ENCODE peak calls at places on chromosomes 12 and 14, in six cellular contexts. Z is epithelial cell of esophagus, L is HFFc6, N is progenitor cell of endocrine pancreas, S is fibroblast of pulmonary artery, B is H9. K is an unnamed sample.

GRCh38 chr12:54932691-54933090 is 51.9 kb downstream of the TESPA1 start:
- DNase-seq in Z (peak), L (no peak), N (no peak), S (peak), B (no peak), K (no peak)

GRCh38 chr14:98498019-98498885 is 773.7 kb downstream of the BCL11B start:
- DNase-seq in Z (peak), L (no peak), N (no peak), S (no peak), B (no peak), K (no peak)

GRCh38 chr12:57099062-57099714 is 10.3 kb downstream of the NAB2 start:
- DNase-seq in Z (peak), L (no peak), N (no peak), S (no peak), B (no peak), K (no peak)

GRCh38 chr12:117803013-117803412 is 165.8 kb downstream of the KSR2 start:
- DNase-seq in Z (peak), L (no peak), N (no peak), S (no peak), B (no peak), K (no peak)

GRCh38 chr12:3295648-3296408 is 195.2 kb upstream of the PRMT8 start:
- DNase-seq in Z (no peak), L (peak), N (no peak), S (peak), B (no peak), K (no peak)

GRCh38 chr12:81329088-81329487 is 251.2 kb downstream of the ACSS3 start:
- DNase-seq in Z (peak), L (no peak), N (no peak), S (peak), B (peak), K (no peak)

GRCh38 chr14:70822706-70823185 is 13.4 kb upstream of the MAP3K9 start:
- DNase-seq in Z (peak), L (no peak), N (peak), S (peak), B (peak), K (no peak)

GRCh38 chr12:22640851-22641250 is 15.9 kb downstream of the ETNK1 start:
- DNase-seq in Z (no peak), L (no peak), N (no peak), S (no peak), B (no peak), K (no peak)

GRCh38 chr12:67648306-67649164 is at the start of gene DYRK2:
- DNase-seq in Z (peak), L (peak), N (peak), S (peak), B (peak), K (peak)

GRCh38 chr14:100279133-100279532 is 27.1 kb downstream of the SLC25A29 start:
- DNase-seq in Z (no peak), L (no peak), N (no peak), S (no peak), B (no peak), K (no peak)

GRCh38 chr14:100279563-100279962 is 26.7 kb downstream of the SLC25A29 start:
- DNase-seq in Z (no peak), L (no peak), N (no peak), S (no peak), B (no peak), K (no peak)

GRCh38 chr14:100281286-100282082 is 24.8 kb downstream of the SLC25A29 start:
- DNase-seq in Z (peak), L (no peak), N (no peak), S (no peak), B (peak), K (no peak)

GRCh38 chr14:100282083-100282350 is 24.2 kb downstream of the SLC25A29 start:
- DNase-seq in Z (no peak), L (no peak), N (no peak), S (no peak), B (no peak), K (no peak)

GRCh38 chr14:100278702-100279101 is 27.5 kb downstream of the SLC25A29 start:
- DNase-seq in Z (peak), L (peak), N (no peak), S (peak), B (no peak), K (no peak)
- TF ChIP-seq CTCF in Z (no peak), L (peak), N (no peak), S (peak), B (no peak), K (no peak)

GRCh38 chr12:11397366-11397765 is 2.0 kb upstream of the PRB2 start:
- DNase-seq in Z (peak), L (no peak), N (no peak), S (no peak), B (no peak), K (no peak)
- TF ChIP-seq CTCF in Z (no peak), L (no peak), N (no peak), S (no peak), B (no peak), K (no peak)

DNA sequence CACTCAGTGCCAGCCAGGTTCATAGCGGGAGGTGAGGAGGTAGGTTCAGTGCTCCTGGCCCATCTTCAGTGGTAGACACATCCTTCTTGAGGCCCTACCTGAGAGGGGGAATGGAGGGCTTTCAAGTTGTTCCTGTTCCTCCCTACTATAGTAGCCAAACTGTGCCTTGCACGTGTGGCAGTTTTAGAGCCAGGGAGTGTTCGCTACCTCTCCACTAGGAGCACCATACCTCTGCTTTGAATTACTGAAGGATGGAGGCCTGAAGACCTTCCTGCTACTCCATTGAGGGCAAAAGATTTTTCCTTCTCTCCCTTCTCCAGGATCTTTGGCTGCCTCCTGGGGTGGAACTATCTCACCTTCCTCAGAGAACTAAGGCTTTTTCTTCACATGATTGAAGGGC is 5.9 kb upstream of the ALG10 start:
- DNase-seq in Z (no peak), L (no peak), N (no peak), S (no peak), B (peak), K (no peak)
- TF ChIP-seq CTCF in Z (no peak), L (no peak), N (peak), S (no peak), B (peak), K (no peak)

GRCh38 chr12:131959641-131960589 is 10.2 kb downstream of the EP400 start:
- DNase-seq in Z (no peak), L (no peak), N (no peak), S (no peak), B (no peak), K (no peak)
- TF ChIP-seq CTCF in Z (no peak), L (no peak), N (no peak), S (no peak), B (no peak), K (no peak)

GRCh38 chr12:111405856-111406473 is at the start of gene SH2B3:
- DNase-seq in Z (peak), L (peak), N (no peak), S (no peak), B (no peak), K (no peak)

GRCh38 chr12:111406474-111407370 is 999 bp downstream of the SH2B3 start:
- DNase-seq in Z (no peak), L (no peak), N (no peak), S (no peak), B (no peak), K (no peak)

GRCh38 chr12:111407371-111408115 is 1.8 kb downstream of the SH2B3 start:
- DNase-seq in Z (no peak), L (no peak), N (no peak), S (no peak), B (no peak), K (no peak)

GRCh38 chr12:111404362-111405148 is 1.2 kb upstream of the SH2B3 start:
- DNase-seq in Z (no peak), L (no peak), N (no peak), S (peak), B (peak), K (no peak)

GRCh38 chr12:111405149-111405855 is 421 bp upstream of the SH2B3 start:
- DNase-seq in Z (peak), L (peak), N (peak), S (peak), B (peak), K (peak)
- TF ChIP-seq CTCF in Z (peak), L (peak), N (peak), S (peak), B (peak), K (no peak)

DNA sequence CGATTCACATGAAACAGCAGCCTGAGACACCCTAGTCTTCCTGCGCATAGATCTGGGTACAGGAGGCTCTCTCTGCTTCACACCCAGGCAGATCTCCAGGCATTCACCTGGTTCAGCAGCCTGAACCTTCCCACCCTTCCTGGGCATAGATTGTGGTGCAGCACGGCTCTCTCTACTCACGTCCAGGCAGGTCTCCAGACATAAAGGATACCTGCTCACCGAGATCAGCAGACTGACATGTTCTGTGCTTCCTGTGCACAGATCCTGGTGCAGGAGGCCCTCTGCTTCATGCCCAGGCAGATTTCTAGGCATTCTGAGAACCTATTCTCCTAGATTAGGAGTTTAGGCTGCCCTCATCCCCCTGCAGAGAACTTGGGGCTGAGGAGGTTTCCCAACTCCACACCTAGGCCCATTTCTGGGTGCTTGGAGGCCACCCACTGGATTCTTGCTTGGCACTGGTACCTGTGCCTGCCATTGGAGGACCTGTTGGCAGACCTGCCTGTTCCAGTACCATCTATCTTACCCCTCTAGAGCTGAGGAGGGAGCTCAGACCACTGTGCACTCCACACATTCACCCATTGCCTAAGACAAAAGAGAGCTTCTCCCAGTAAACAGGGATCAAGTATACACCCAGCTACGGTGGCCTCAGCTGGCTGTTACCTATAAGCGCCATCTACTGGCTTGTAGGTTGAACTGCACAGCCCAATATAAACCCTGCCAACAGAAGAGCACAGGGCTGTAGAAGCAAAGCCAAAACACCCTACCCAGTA is 28.0 kb upstream of the GARIN6 start:
- DNase-seq in Z (peak), L (no peak), N (no peak), S (peak), B (peak), K (no peak)
- TF ChIP-seq CTCF in Z (peak), L (peak), N (peak), S (peak), B (peak), K (no peak)

DNA sequence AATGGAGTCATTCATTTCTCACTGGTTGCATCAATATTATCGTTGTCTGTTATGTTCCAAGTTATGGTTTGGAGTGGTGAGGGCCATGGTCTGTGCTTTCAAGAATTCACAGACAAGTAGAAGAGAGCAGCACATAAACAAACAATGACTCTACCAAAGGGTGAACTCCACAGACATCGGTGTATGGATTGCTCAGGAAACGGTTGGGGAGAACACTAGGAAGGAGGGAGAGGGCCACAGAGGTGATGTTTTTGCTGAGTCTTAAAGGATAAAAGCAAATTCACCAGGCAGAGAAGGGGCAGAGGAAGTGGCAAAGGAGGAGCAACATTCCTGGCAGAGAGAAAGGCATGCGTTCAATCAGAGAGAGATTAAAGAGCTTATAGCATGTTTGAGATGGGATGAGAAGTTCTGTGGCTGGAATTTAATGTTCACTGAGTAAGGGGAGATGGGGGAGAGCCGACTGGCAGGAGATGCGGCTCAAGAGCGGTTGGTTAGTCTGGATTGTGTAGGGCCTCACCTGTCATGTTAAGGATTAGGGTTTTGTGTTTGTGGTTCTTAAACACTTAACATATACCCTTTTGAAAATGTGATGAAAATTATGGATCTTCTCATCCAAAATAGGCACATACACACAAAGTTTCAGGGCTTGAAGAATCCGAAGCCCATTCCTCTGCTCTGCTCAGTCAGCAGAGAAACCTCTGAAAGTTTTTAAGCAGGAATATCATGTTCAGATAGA is 42.3 kb upstream of the FRMD6 start:
- DNase-seq in Z (no peak), L (no peak), N (no peak), S (no peak), B (no peak), K (no peak)
- TF ChIP-seq CTCF in Z (no peak), L (no peak), N (no peak), S (no peak), B (no peak), K (no peak)

GRCh38 chr12:85310025-85310424 is 30.0 kb downstream of the ALX1 start:
- DNase-seq in Z (no peak), L (no peak), N (no peak), S (no peak), B (no peak), K (no peak)

GRCh38 chr12:85308374-85308773 is 28.4 kb downstream of the ALX1 start:
- DNase-seq in Z (no peak), L (no peak), N (no peak), S (no peak), B (no peak), K (no peak)

GRCh38 chr12:85309180-85309579 is 29.2 kb downstream of the ALX1 start:
- DNase-seq in Z (no peak), L (no peak), N (no peak), S (no peak), B (no peak), K (no peak)

DNA sequence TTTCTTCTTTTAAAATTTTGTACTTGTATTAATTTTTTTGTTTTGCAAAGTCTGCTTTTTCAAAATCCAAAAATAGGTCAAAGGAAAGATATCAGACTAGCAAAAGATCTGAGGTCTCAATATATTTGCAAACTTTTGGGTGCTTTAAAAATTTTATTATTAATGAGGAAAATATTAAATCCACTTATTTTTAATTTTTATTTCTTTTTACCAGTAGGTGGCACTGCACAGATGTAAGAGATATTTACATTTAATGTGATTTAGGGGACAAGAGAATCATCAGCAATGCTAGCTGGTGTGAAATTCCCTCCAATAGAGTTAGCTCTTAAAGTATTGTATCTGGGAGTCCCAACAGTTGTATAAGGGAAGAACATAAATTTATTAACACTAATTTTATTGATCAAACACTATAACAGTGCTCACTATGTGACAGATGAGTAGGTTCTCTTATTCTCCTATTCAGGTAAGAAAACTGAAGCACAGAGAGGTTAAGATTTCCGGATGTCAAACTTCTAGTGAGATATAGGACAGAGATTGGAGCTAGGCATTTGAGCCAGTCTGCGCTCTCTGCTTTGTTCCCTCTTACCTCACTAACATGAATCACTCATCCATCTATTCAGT is 30.5 kb downstream of the ALX1 start:
- DNase-seq in Z (peak), L (no peak), N (no peak), S (peak), B (no peak), K (no peak)
- TF ChIP-seq CTCF in Z (peak), L (peak), N (peak), S (peak), B (peak), K (no peak)